ENCODE peak calls at places on chromosome 18, in four cellular contexts. Q is K562, H is GM12878, Y is HepG2. W is an unnamed sample.

GRCh38 chr18:49059028-49059670 is 108.4 kb upstream of the SMAD7 start:
- DNase-seq in Q (no peak), H (no peak), Y (peak; percentile 34), W (no peak)

GRCh38 chr18:74233933-74234325 is 57.8 kb downstream of the CYB5A start:
- DNase-seq in Y (no peak), H (no peak), Q (no peak), W (no peak)

GRCh38 chr18:48018806-48019295 is 88.4 kb upstream of the SMAD2 start:
- DNase-seq in H (no peak), Y (no peak), Q (no peak), W (peak; percentile 4)

GRCh38 chr18:21632393-21632792 is 20.3 kb downstream of the SNRPD1 start:
- DNase-seq in H (no peak), Y (no peak), Q (no peak), W (no peak)

GRCh38 chr18:58288922-58289797 is 245.1 kb downstream of the NEDD4L start:
- DNase-seq in Y (no peak), H (no peak), Q (no peak), W (no peak)

GRCh38 chr18:23967321-23968089 is 47.0 kb upstream of the TTC39C start:
- DNase-seq in Y (no peak), Q (no peak), H (peak; percentile 53), W (no peak)

GRCh38 chr18:24928479-24928878 is 423.5 kb downstream of the ZNF521 start:
- DNase-seq in Q (no peak), Y (no peak), H (no peak), W (no peak)

GRCh38 chr18:21468514-21469164 is 131.9 kb downstream of the ESCO1 start:
- DNase-seq in Q (no peak), H (no peak), Y (no peak), W (no peak)

GRCh38 chr18:70288171-70288850 is 534 bp upstream of the SOCS6 start:
- DNase-seq in Q (peak; percentile 34), H (no peak), Y (peak; percentile 35), W (peak; percentile 48)

GRCh38 chr18:64017870-64018269 is 48.0 kb downstream of the SERPINB8 start:
- DNase-seq in H (no peak), Y (peak; percentile 23), Q (no peak), W (no peak)

GRCh38 chr18:69330345-69330744 is 70.3 kb upstream of the DOK6 start:
- DNase-seq in Y (peak; percentile 27), Q (no peak), H (no peak), W (no peak)

GRCh38 chr18:22703883-22704626 is 229.1 kb upstream of the RBBP8 start:
- DNase-seq in Q (peak; percentile 74), Y (peak; percentile 48), H (no peak), W (no peak)

GRCh38 chr18:22346968-22347611 is 70.6 kb downstream of the CTAGE1 start:
- DNase-seq in H (no peak), Y (peak; percentile 5), Q (peak; percentile 19), W (peak; percentile 66)

GRCh38 chr18:48131042-48131441 is 200.6 kb upstream of the SMAD2 start:
- DNase-seq in Q (no peak), H (no peak), Y (no peak), W (no peak)

GRCh38 chr18:33470229-33470628 is 29.7 kb upstream of the CCDC178 start:
- DNase-seq in H (no peak), Q (no peak), Y (no peak), W (no peak)
- TF ChIP-seq TCF7 in H (no peak), Q (no peak), Y (no peak), W (no peak)

GRCh38 chr18:7367336-7367735 is 136.4 kb downstream of the LRRC30 start:
- DNase-seq in Q (peak; percentile 10), Y (no peak), H (no peak), W (peak; percentile 30)
- TF ChIP-seq TCF7 in Q (no peak), Y (no peak), H (no peak), W (no peak)

DNA sequence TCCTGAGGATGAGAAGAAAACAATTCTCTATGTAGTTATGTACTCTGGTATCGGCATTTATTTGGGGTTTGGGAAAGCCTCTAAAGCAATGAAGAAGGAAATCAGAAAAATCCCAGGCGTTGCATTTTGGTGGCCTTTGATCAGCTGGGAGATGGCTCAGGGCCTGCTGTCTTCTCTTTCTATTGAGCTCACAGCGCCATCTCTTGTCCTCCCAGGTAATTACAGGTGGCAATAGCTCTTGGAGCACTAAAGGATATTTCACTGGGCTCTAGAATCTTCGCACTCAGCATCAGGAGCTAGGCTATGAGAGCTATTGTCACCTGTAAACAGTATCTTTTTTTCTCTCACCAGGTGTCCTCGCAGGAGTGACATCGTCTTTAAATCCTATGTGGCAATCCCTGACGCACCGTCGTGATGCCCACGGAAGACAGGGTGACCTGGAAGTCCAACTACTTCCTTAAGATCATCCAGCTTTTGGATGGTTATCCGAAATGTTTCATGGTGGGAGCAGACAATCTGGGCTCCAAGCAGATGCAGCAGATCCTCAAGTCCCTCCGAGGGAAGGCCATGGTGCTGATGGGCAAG is 76.1 kb upstream of the PMAIP1 start:
- DNase-seq in H (no peak), Q (peak; percentile 40), Y (peak; percentile 60), W (peak; percentile 86)
- TF ChIP-seq TCF7 in H (no peak), Q (no peak), Y (no peak), W (no peak)

GRCh38 chr18:10437837-10438236 is 16.6 kb upstream of the APCDD1 start:
- DNase-seq in H (no peak), Y (no peak), Q (no peak), W (no peak)
- TF ChIP-seq TCF7 in H (no peak), Y (no peak), Q (no peak), W (no peak)

DNA sequence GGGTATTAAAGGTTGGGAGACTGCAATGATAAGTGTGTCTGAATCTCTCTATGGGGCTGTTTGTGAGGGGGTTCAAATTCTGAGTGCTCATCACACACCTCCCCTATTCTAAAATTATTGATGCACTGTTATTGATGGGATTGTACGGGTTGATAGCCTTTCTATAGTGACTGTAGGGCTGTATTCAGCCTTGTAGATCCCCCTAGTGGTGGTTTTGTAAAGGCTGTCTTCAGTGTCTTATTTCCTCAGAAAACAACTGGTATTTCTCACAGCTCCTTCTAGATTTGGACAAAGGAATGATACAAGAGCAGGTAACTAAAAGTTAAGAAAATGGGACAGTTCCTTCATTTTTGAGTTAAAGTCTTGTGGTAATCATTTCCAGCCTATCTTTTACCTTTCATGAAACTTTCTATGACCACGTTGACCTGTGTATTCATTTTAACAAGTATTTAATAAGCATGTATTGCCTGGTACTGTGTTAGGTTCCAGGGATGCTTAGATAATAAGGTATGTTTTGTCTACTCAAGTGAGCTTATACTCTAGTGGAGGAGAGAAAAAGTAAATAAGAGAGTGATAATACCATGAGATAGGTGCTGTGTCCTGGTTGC is 21.2 kb downstream of the SMAD4 start:
- DNase-seq in H (no peak), Q (peak; percentile 12), Y (peak; percentile 33), W (no peak)
- TF ChIP-seq TCF7 in H (no peak), Q (no peak), Y (no peak), W (no peak)

GRCh38 chr18:35582310-35582682 is 756 bp downstream of the GALNT1 start:
- DNase-seq in Q (peak; percentile 22), H (no peak), Y (no peak), W (no peak)
- TF ChIP-seq TCF7 in Q (no peak), H (no peak), Y (no peak), W (no peak)

GRCh38 chr18:44039826-44040225 is 640.9 kb upstream of the SETBP1 start:
- DNase-seq in Q (no peak), H (no peak), Y (no peak), W (no peak)
- TF ChIP-seq TCF7 in Q (no peak), H (no peak), Y (no peak), W (no peak)

DNA sequence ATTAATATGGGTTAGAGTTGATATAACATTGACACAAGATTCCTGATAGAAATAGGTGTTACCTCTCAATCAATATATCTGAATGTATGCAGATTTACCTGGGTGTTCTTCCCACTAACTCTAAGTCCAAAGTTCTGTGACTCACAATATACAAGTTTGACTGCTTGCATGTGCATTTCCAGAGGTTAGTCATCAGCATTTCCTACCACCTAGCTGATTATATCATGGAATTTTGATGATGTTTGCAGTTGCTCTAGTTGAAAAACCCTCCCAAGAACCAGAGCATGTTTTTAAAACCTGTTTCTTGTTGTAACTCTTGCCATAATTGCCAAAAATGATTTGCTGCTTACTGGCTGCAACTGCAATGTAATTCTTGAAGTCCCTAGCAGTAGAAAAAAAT is 15.0 kb upstream of the DSG1 start:
- DNase-seq in Y (peak; percentile 3), H (no peak), Q (no peak), W (no peak)
- TF ChIP-seq TCF7 in Y (no peak), H (no peak), Q (no peak), W (no peak)

DNA sequence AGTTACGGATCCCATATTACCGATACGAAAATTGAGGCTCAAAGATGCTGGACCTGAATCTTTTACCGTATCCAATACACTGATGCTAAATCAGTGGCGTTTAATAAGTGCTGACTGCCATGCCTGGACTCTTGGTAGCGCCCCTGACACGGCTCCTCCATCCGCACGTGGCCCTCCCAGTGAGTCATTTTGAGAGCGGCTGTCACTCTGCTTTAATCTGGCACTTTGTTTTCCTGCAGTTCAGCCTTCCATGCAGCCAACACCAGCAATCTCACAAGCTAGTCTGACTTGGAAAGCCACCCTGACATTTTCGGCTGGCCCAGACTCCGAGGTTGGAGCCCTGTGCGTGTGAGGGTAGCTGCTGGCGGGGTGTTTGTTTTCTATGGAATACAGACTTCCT is 155.1 kb upstream of the LMAN1 start:
- DNase-seq in Q (no peak), H (no peak), Y (peak; percentile 25), W (no peak)
- TF ChIP-seq TCF7 in Q (no peak), H (no peak), Y (no peak), W (no peak)

W was measured in WTC11.